ENCODE peak calls at places on chromosomes 12 and 14, in eight cellular contexts. One of them, this sample, is unnamed. For H3K4me1, the result is how much of the 10 kb centered on the place peaks cover.

GRCh38 chr14:92783813-92784431 is 10.2 kb upstream of the GOLGA5 start:
- DNase-seq in A549: peak
- DNase-seq in ovary: no peak
- DNase-seq in CD8-positive, alpha-beta memory T cell: no peak
- DNase-seq in small intestine: peak
- DNase-seq in hepatocyte: peak
- DNase-seq in psoas muscle: no peak
- DNase-seq in left ventricle myocardium inferior: no peak
- DNase-seq in this sample: no peak

GRCh38 chr12:109873653-109874052 is 6.7 kb downstream of the GLTP start:
- DNase-seq in psoas muscle: no peak
- DNase-seq in ovary: no peak
- DNase-seq in left ventricle myocardium inferior: no peak
- DNase-seq in A549: no peak
- DNase-seq in hepatocyte: no peak
- DNase-seq in CD8-positive, alpha-beta memory T cell: no peak
- DNase-seq in small intestine: no peak
- DNase-seq in this sample: no peak

GRCh38 chr14:54322668-54323380 is 74.0 kb upstream of the CDKN3 start:
- DNase-seq in ovary: no peak
- DNase-seq in A549: no peak
- DNase-seq in small intestine: no peak
- DNase-seq in left ventricle myocardium inferior: peak
- DNase-seq in psoas muscle: no peak
- DNase-seq in CD8-positive, alpha-beta memory T cell: no peak
- DNase-seq in hepatocyte: no peak
- DNase-seq in this sample: no peak

GRCh38 chr12:99253068-99253467 is 394.5 kb upstream of the GARIN6 start:
- DNase-seq in ovary: no peak
- DNase-seq in small intestine: no peak
- DNase-seq in CD8-positive, alpha-beta memory T cell: no peak
- DNase-seq in A549: peak
- DNase-seq in psoas muscle: no peak
- DNase-seq in left ventricle myocardium inferior: no peak
- DNase-seq in hepatocyte: no peak
- DNase-seq in this sample: no peak

GRCh38 chr14:78104655-78105054 is 65.5 kb upstream of the NRXN3 start:
- DNase-seq in left ventricle myocardium inferior: no peak
- DNase-seq in ovary: no peak
- DNase-seq in psoas muscle: no peak
- DNase-seq in CD8-positive, alpha-beta memory T cell: no peak
- DNase-seq in A549: no peak
- DNase-seq in hepatocyte: no peak
- DNase-seq in small intestine: no peak
- DNase-seq in this sample: no peak

GRCh38 chr14:22096511-22096890 is 422.9 kb upstream of the OR4E1 start:
- DNase-seq in ovary: no peak
- DNase-seq in CD8-positive, alpha-beta memory T cell: no peak
- DNase-seq in small intestine: no peak
- DNase-seq in hepatocyte: no peak
- DNase-seq in A549: no peak
- DNase-seq in left ventricle myocardium inferior: no peak
- DNase-seq in psoas muscle: no peak
- DNase-seq in this sample: no peak

GRCh38 chr12:81896771-81897170 is 137.6 kb upstream of the PPFIA2 start:
- DNase-seq in CD8-positive, alpha-beta memory T cell: no peak
- DNase-seq in small intestine: no peak
- DNase-seq in hepatocyte: peak
- DNase-seq in psoas muscle: no peak
- DNase-seq in A549: no peak
- DNase-seq in ovary: no peak
- DNase-seq in left ventricle myocardium inferior: no peak
- DNase-seq in this sample: no peak

GRCh38 chr14:95774265-95775160 is 60.6 kb upstream of the TCL1A start:
- DNase-seq in hepatocyte: peak
- DNase-seq in psoas muscle: no peak
- DNase-seq in small intestine: peak
- DNase-seq in ovary: no peak
- DNase-seq in CD8-positive, alpha-beta memory T cell: peak
- DNase-seq in A549: peak
- DNase-seq in left ventricle myocardium inferior: no peak
- DNase-seq in this sample: no peak

GRCh38 chr12:52380271-52380694 is 5.2 kb downstream of the KRT84 start:
- DNase-seq in A549: peak
- DNase-seq in ovary: no peak
- DNase-seq in left ventricle myocardium inferior: no peak
- DNase-seq in CD8-positive, alpha-beta memory T cell: no peak
- DNase-seq in small intestine: peak
- DNase-seq in psoas muscle: no peak
- DNase-seq in hepatocyte: peak
- DNase-seq in this sample: no peak

GRCh38 chr14:101761881-101762529 is 496 bp downstream of the PPP2R5C start:
- DNase-seq in small intestine: peak
- DNase-seq in CD8-positive, alpha-beta memory T cell: peak
- DNase-seq in hepatocyte: peak
- DNase-seq in left ventricle myocardium inferior: peak
- DNase-seq in ovary: peak
- DNase-seq in psoas muscle: no peak
- DNase-seq in A549: peak
- DNase-seq in this sample: peak

GRCh38 chr12:8636581-8636980 is 23.9 kb upstream of the AICDA start:
- DNase-seq in A549: no peak
- DNase-seq in hepatocyte: no peak
- DNase-seq in psoas muscle: no peak
- DNase-seq in small intestine: no peak
- DNase-seq in left ventricle myocardium inferior: no peak
- DNase-seq in ovary: no peak
- DNase-seq in CD8-positive, alpha-beta memory T cell: no peak
- DNase-seq in this sample: no peak

GRCh38 chr14:85156319-85156718 is 373.6 kb upstream of the FLRT2 start:
- DNase-seq in psoas muscle: no peak
- DNase-seq in ovary: no peak
- DNase-seq in hepatocyte: no peak
- DNase-seq in small intestine: no peak
- DNase-seq in left ventricle myocardium inferior: no peak
- DNase-seq in CD8-positive, alpha-beta memory T cell: no peak
- DNase-seq in A549: no peak
- DNase-seq in this sample: no peak

GRCh38 chr12:114447274-114447716 is 41.4 kb upstream of the TBX5 start:
- DNase-seq in psoas muscle: no peak
- DNase-seq in CD8-positive, alpha-beta memory T cell: no peak
- DNase-seq in left ventricle myocardium inferior: peak
- DNase-seq in ovary: no peak
- DNase-seq in small intestine: no peak
- DNase-seq in A549: no peak
- DNase-seq in hepatocyte: peak
- DNase-seq in this sample: no peak

GRCh38 chr12:87127272-87127671 is 871.1 kb upstream of the MGAT4C start:
- DNase-seq in left ventricle myocardium inferior: no peak
- DNase-seq in psoas muscle: no peak
- DNase-seq in A549: no peak
- DNase-seq in CD8-positive, alpha-beta memory T cell: no peak
- DNase-seq in hepatocyte: no peak
- DNase-seq in small intestine: no peak
- DNase-seq in ovary: no peak
- DNase-seq in this sample: no peak

GRCh38 chr14:69010632-69011031 is 31.5 kb upstream of the ACTN1 start:
- DNase-seq in small intestine: no peak
- DNase-seq in CD8-positive, alpha-beta memory T cell: no peak
- DNase-seq in psoas muscle: no peak
- DNase-seq in hepatocyte: no peak
- DNase-seq in A549: no peak
- DNase-seq in left ventricle myocardium inferior: no peak
- DNase-seq in ovary: no peak
- DNase-seq in this sample: no peak

GRCh38 chr14:101426466-101426865 is 134.8 kb upstream of the DIO3 start:
- DNase-seq in small intestine: no peak
- DNase-seq in ovary: no peak
- DNase-seq in left ventricle myocardium inferior: no peak
- DNase-seq in psoas muscle: no peak
- DNase-seq in hepatocyte: no peak
- DNase-seq in A549: no peak
- DNase-seq in CD8-positive, alpha-beta memory T cell: no peak
- DNase-seq in this sample: no peak

GRCh38 chr12:81077329-81077685 is 572 bp upstream of the ACSS3 start:
- DNase-seq in psoas muscle: peak
- DNase-seq in hepatocyte: no peak
- DNase-seq in A549: no peak
- DNase-seq in CD8-positive, alpha-beta memory T cell: no peak
- DNase-seq in ovary: peak
- DNase-seq in small intestine: no peak
- DNase-seq in left ventricle myocardium inferior: peak
- DNase-seq in this sample: peak

GRCh38 chr14:50092006-50092555 is 24.3 kb downstream of the VCPKMT start:
- DNase-seq in hepatocyte: no peak
- DNase-seq in psoas muscle: no peak
- DNase-seq in small intestine: no peak
- DNase-seq in A549: no peak
- DNase-seq in CD8-positive, alpha-beta memory T cell: no peak
- DNase-seq in ovary: no peak
- DNase-seq in left ventricle myocardium inferior: no peak
- DNase-seq in this sample: no peak

DNA sequence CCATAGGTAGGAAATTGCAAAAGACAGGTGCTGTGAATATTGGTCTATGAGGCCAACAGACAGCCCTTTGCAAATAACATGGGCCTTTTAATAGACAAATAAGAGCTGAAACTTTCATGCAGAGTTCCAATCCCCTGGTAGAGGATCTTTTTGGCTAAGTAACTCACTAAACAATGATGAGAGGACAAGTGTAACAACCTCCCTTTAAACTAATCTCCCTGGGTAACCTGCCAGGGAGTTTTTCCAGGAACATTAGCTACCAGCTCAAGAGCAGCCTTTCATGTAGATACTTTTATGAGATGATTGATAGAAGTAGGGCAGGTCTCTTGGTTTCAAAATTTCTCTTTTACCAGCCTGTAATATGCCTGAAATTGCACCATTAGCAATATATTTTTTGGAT is 13.8 kb upstream of the CACNA1C start:
- DNase-seq in left ventricle myocardium inferior: no peak
- DNase-seq in ovary: no peak
- DNase-seq in psoas muscle: no peak
- DNase-seq in small intestine: no peak
- DNase-seq in CD8-positive, alpha-beta memory T cell: no peak
- DNase-seq in A549: no peak
- DNase-seq in hepatocyte: no peak
- DNase-seq in this sample: no peak
- H3K4me3 ChIP-seq in left ventricle myocardium inferior: no peak
- H3K4me3 ChIP-seq in ovary: no peak
- H3K4me3 ChIP-seq in psoas muscle: no peak
- H3K4me3 ChIP-seq in small intestine: no peak
- H3K4me3 ChIP-seq in CD8-positive, alpha-beta memory T cell: no peak
- H3K4me3 ChIP-seq in A549: no peak
- H3K4me3 ChIP-seq in hepatocyte: no peak
- H3K4me3 ChIP-seq in this sample: no peak

GRCh38 chr14:30848449-30849240 is 25.7 kb upstream of the COCH start:
- DNase-seq in small intestine: no peak
- DNase-seq in left ventricle myocardium inferior: no peak
- DNase-seq in ovary: no peak
- DNase-seq in psoas muscle: no peak
- DNase-seq in A549: no peak
- DNase-seq in hepatocyte: no peak
- DNase-seq in CD8-positive, alpha-beta memory T cell: no peak
- DNase-seq in this sample: no peak

GRCh38 chr14:30849354-30849753 is 25.0 kb upstream of the COCH start:
- DNase-seq in ovary: no peak
- DNase-seq in psoas muscle: no peak
- DNase-seq in hepatocyte: no peak
- DNase-seq in left ventricle myocardium inferior: no peak
- DNase-seq in CD8-positive, alpha-beta memory T cell: no peak
- DNase-seq in small intestine: no peak
- DNase-seq in A549: no peak
- DNase-seq in this sample: no peak

GRCh38 chr14:30855345-30856037 is 18.9 kb upstream of the COCH start:
- DNase-seq in CD8-positive, alpha-beta memory T cell: no peak
- DNase-seq in small intestine: peak
- DNase-seq in hepatocyte: no peak
- DNase-seq in left ventricle myocardium inferior: no peak
- DNase-seq in psoas muscle: no peak
- DNase-seq in A549: no peak
- DNase-seq in ovary: no peak
- DNase-seq in this sample: no peak

GRCh38 chr14:30854492-30854891 is 19.9 kb upstream of the COCH start:
- DNase-seq in A549: no peak
- DNase-seq in left ventricle myocardium inferior: no peak
- DNase-seq in CD8-positive, alpha-beta memory T cell: no peak
- DNase-seq in small intestine: no peak
- DNase-seq in ovary: no peak
- DNase-seq in hepatocyte: no peak
- DNase-seq in psoas muscle: no peak
- DNase-seq in this sample: no peak

GRCh38 chr14:30849983-30850382 is 24.4 kb upstream of the COCH start:
- DNase-seq in psoas muscle: no peak
- DNase-seq in hepatocyte: no peak
- DNase-seq in small intestine: no peak
- DNase-seq in CD8-positive, alpha-beta memory T cell: no peak
- DNase-seq in left ventricle myocardium inferior: no peak
- DNase-seq in A549: no peak
- DNase-seq in ovary: no peak
- DNase-seq in this sample: no peak
- H3K4me1 ChIP-seq in psoas muscle: under half
- H3K4me1 ChIP-seq in hepatocyte: under half
- H3K4me1 ChIP-seq in small intestine: under half
- H3K4me1 ChIP-seq in CD8-positive, alpha-beta memory T cell: under half
- H3K4me1 ChIP-seq in left ventricle myocardium inferior: under half
- H3K4me1 ChIP-seq in A549: under half
- H3K4me1 ChIP-seq in ovary: under half
- H3K4me1 ChIP-seq in this sample: under half

DNA sequence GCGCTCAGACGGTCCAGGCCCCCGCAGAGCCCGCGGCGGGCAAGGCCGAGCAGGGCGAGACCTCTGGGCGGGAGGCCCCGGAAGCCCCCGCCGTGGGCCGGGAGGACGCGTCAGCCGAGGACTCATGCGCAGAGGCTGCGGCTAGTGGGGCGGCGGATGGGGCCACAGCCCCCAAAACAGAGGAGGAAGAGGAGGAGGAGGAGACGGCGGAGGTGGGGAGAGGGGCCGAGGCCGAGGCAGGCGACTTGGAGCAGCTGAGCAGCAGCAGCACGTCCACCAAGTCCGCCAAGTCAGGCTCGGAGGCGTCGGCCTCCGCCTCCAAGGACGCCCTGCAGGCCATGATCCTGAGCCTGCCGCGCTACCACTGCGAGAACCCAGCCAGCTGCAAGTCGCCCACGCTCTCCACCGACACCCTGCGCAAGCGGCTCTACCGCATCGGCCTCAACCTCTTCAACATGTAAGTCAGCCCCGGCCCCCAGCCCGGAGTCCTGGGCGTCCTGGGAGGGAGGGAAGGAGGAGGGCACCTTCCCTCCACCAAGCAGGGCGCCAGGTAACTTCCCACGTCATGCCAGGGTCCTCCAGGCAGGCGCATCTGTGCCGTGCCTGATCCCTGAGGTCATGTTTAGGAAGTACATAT is 72.4 kb downstream of the IQSEC3 start:
- DNase-seq in small intestine: no peak
- DNase-seq in CD8-positive, alpha-beta memory T cell: no peak
- DNase-seq in left ventricle myocardium inferior: peak
- DNase-seq in ovary: peak
- DNase-seq in hepatocyte: no peak
- DNase-seq in psoas muscle: peak
- DNase-seq in A549: no peak
- DNase-seq in this sample: no peak
- H3K4me3 ChIP-seq in small intestine: no peak
- H3K4me3 ChIP-seq in CD8-positive, alpha-beta memory T cell: no peak
- H3K4me3 ChIP-seq in left ventricle myocardium inferior: peak
- H3K4me3 ChIP-seq in ovary: peak
- H3K4me3 ChIP-seq in hepatocyte: no peak
- H3K4me3 ChIP-seq in psoas muscle: peak
- H3K4me3 ChIP-seq in A549: no peak
- H3K4me3 ChIP-seq in this sample: peak

GRCh38 chr14:88044782-88045446 is 40.0 kb downstream of the GPR65 start:
- DNase-seq in small intestine: peak
- DNase-seq in psoas muscle: no peak
- DNase-seq in left ventricle myocardium inferior: no peak
- DNase-seq in CD8-positive, alpha-beta memory T cell: no peak
- DNase-seq in ovary: no peak
- DNase-seq in hepatocyte: peak
- DNase-seq in A549: no peak
- DNase-seq in this sample: no peak
- H3K4me1 ChIP-seq in small intestine: under half
- H3K4me1 ChIP-seq in psoas muscle: under half
- H3K4me1 ChIP-seq in left ventricle myocardium inferior: under half
- H3K4me1 ChIP-seq in CD8-positive, alpha-beta memory T cell: under half
- H3K4me1 ChIP-seq in ovary: under half
- H3K4me1 ChIP-seq in hepatocyte: under half
- H3K4me1 ChIP-seq in A549: under half
- H3K4me1 ChIP-seq in this sample: under half

This sample was measured in left lung.